ENCODE peak calls at places on chromosomes 6 and 20, in four cellular contexts. Z is heart left ventricle, J is AG10803, V is GM18507. A is an unnamed sample.

GRCh38 chr20:49712918-49713778 is 530 bp downstream of the B4GALT5 start:
- DNase-seq in Z (peak; percentile 39), J (no peak), V (no peak), A (no peak)

GRCh38 chr6:16236648-16237199 is 1.7 kb upstream of the GMPR start:
- DNase-seq in Z (peak; percentile 45), J (peak; percentile 62), V (peak; percentile 26), A (no peak)

GRCh38 chr20:22512911-22513489 is 71.4 kb downstream of the FOXA2 start:
- DNase-seq in Z (no peak), J (no peak), V (no peak), A (no peak)

GRCh38 chr20:13865156-13865555 is 80.3 kb downstream of the NDUFAF5 start:
- DNase-seq in Z (no peak), J (peak; percentile 45), V (no peak), A (no peak)

GRCh38 chr6:38151580-38152500 is 332.3 kb downstream of the ZFAND3 start:
- DNase-seq in Z (no peak), J (no peak), V (no peak), A (no peak)

GRCh38 chr20:4681441-4681840 is 40.3 kb upstream of the PRND start:
- DNase-seq in Z (no peak), J (no peak), V (no peak), A (no peak)

GRCh38 chr20:36179170-36179945 is 24.8 kb downstream of the EPB41L1 start:
- DNase-seq in Z (no peak), J (no peak), V (no peak), A (no peak)

GRCh38 chr6:98832282-98833100 is 1.9 kb upstream of the POU3F2 start:
- DNase-seq in Z (no peak), J (peak; percentile 64), V (no peak), A (no peak)

GRCh38 chr6:1758076-1758679 is 148.5 kb downstream of the FOXC1 start:
- DNase-seq in Z (no peak), J (no peak), V (no peak), A (no peak)

GRCh38 chr20:13101701-13102100 is 92.9 kb downstream of the SPTLC3 start:
- DNase-seq in Z (no peak), J (peak; percentile 25), V (no peak), A (no peak)

GRCh38 chr6:168116975-168117899 is 38.2 kb upstream of the FRMD1 start:
- DNase-seq in Z (no peak), J (no peak), V (no peak), A (no peak)

GRCh38 chr20:13302647-13303425 is 81.8 kb downstream of the ISM1 start:
- DNase-seq in Z (no peak), J (peak; percentile 12), V (peak; percentile 17), A (no peak)

GRCh38 chr20:19785886-19786285 is 27.8 kb downstream of the RIN2 start:
- DNase-seq in Z (no peak), J (peak; percentile 68), V (no peak), A (no peak)

GRCh38 chr20:21373436-21373835 is 23.9 kb downstream of the NKX2-4 start:
- DNase-seq in Z (no peak), J (no peak), V (no peak), A (no peak)

GRCh38 chr6:154292855-154293519 is 63.6 kb downstream of the IPCEF1 start:
- DNase-seq in Z (no peak), J (peak; percentile 50), V (no peak), A (no peak)

GRCh38 chr20:6566821-6567220 is 200.7 kb upstream of the BMP2 start:
- DNase-seq in Z (no peak), J (peak; percentile 82), V (no peak), A (no peak)

GRCh38 chr6:133241901-133242760 is 974 bp downstream of the EYA4 start:
- DNase-seq in Z (peak; percentile 10), J (no peak), V (no peak), A (no peak)

GRCh38 chr6:351011-351866 is 40.3 kb upstream of the IRF4 start:
- DNase-seq in Z (no peak), J (no peak), V (no peak), A (no peak)

GRCh38 chr6:53424976-53425718 is 76.4 kb upstream of the ELOVL5 start:
- DNase-seq in Z (no peak), J (no peak), V (no peak), A (no peak)

GRCh38 chr6:3407840-3408239 is 49.0 kb downstream of the SLC22A23 start:
- DNase-seq in Z (no peak), J (no peak), V (no peak), A (no peak)

GRCh38 chr20:35663516-35663812 is 1.2 kb downstream of the CPNE1 start:
- DNase-seq in Z (no peak), J (no peak), V (no peak), A (no peak)

GRCh38 chr20:41664584-41664983 is 46.4 kb upstream of the CHD6 start:
- DNase-seq in Z (no peak), J (peak; percentile 6), V (no peak), A (no peak)

GRCh38 chr6:108897371-108897770 is 49.1 kb downstream of the ARMC2 start:
- DNase-seq in Z (peak; percentile 58), J (peak; percentile 51), V (no peak), A (no peak)

GRCh38 chr6:103047567-103047966 is 1654.1 kb downstream of the GRIK2 start:
- DNase-seq in Z (no peak), J (no peak), V (no peak), A (no peak)

GRCh38 chr20:50017576-50018248 is 34.9 kb downstream of the SNAI1 start:
- DNase-seq in Z (no peak), J (peak; percentile 62), V (no peak), A (no peak)

GRCh38 chr20:6689339-6689973 is 78.0 kb upstream of the BMP2 start:
- DNase-seq in Z (no peak), J (no peak), V (no peak), A (no peak)

GRCh38 chr6:27890351-27891299 is 21.6 kb downstream of the OR2B2 start:
- DNase-seq in Z (peak; percentile 36), J (peak; percentile 93), V (no peak), A (no peak)

GRCh38 chr20:63895886-63896135 is 885 bp downstream of the DNAJC5 start:
- DNase-seq in Z (no peak), J (peak; percentile 8), V (no peak), A (no peak)

GRCh38 chr6:161010418-161010817 is 18.8 kb downstream of the MAP3K4 start:
- DNase-seq in Z (no peak), J (peak; percentile 39), V (no peak), A (no peak)

A was measured in NCI-H524 treated with DMSO at 0.1 percent for 48 hours.